ENCODE peak calls at places on chromosomes 11 and 22, in six cellular contexts. W is GM23338, Y is neural progenitor cell, F is HCT116, D is GM23248, G is PC-3. J is an unnamed sample.

GRCh38 chr11:11504071-11504470 is 117.7 kb downstream of the GALNT18 start:
- DNase-seq in W (no peak), Y (no peak), F (no peak), D (no peak), G (no peak), J (peak)

GRCh38 chr11:62842171-62842717 is 2.9 kb upstream of the WDR74 start:
- DNase-seq in W (peak), Y (no peak), F (no peak), D (peak), G (no peak), J (peak)

GRCh38 chr11:20337526-20338154 is 25.9 kb upstream of the HTATIP2 start:
- DNase-seq in W (peak), Y (peak), F (peak), D (peak), G (peak), J (peak)

GRCh38 chr11:74043450-74043849 is 34.6 kb upstream of the UCP3 start:
- DNase-seq in W (no peak), Y (no peak), F (no peak), D (no peak), G (no peak), J (no peak)

GRCh38 chr11:15189189-15189588 is 74.5 kb downstream of the INSC start:
- DNase-seq in W (no peak), Y (no peak), F (no peak), D (no peak), G (no peak), J (no peak)

GRCh38 chr22:36358533-36359171 is 29.1 kb downstream of the MYH9 start:
- DNase-seq in W (no peak), Y (no peak), F (no peak), D (peak), G (peak), J (no peak)

GRCh38 chr11:33005175-33005574 is 10.5 kb upstream of the DEPDC7 start:
- DNase-seq in W (no peak), Y (no peak), F (no peak), D (no peak), G (no peak), J (no peak)

GRCh38 chr11:58787903-58788302 is 56.2 kb upstream of the GLYAT start:
- DNase-seq in W (no peak), Y (no peak), F (no peak), D (peak), G (peak), J (no peak)

GRCh38 chr22:17198188-17199130 is 20.8 kb downstream of the ADA2 start:
- DNase-seq in W (peak), Y (peak), F (no peak), D (peak), G (no peak), J (peak)

GRCh38 chr11:114259551-114259983 is 36.6 kb upstream of the NNMT start:
- DNase-seq in W (no peak), Y (no peak), F (no peak), D (no peak), G (no peak), J (no peak)

GRCh38 chr22:44088976-44089570 is 65.0 kb downstream of the PARVB start:
- DNase-seq in W (no peak), Y (no peak), F (no peak), D (peak), G (no peak), J (no peak)

GRCh38 chr22:37483050-37483449 is 3.1 kb downstream of the MFNG start:
- DNase-seq in W (no peak), Y (no peak), F (no peak), D (no peak), G (no peak), J (no peak)

GRCh38 chr22:45911601-45912271 is 65.2 kb downstream of the WNT7B start:
- DNase-seq in W (no peak), Y (no peak), F (no peak), D (peak), G (peak), J (no peak)

GRCh38 chr11:117713676-117714075 is 83.3 kb downstream of the DSCAML1 start:
- DNase-seq in W (no peak), Y (no peak), F (no peak), D (no peak), G (no peak), J (no peak)

GRCh38 chr11:133134561-133135173 is 397.6 kb downstream of the OPCML start:
- DNase-seq in W (peak), Y (peak), F (no peak), D (peak), G (peak), J (peak)

GRCh38 chr22:46407748-46408147 is 72.2 kb downstream of the TRMU start:
- DNase-seq in W (no peak), Y (no peak), F (no peak), D (no peak), G (no peak), J (no peak)

GRCh38 chr11:134508219-134508990 is 96.4 kb upstream of the B3GAT1 start:
- DNase-seq in W (no peak), Y (no peak), F (no peak), D (no peak), G (no peak), J (no peak)

GRCh38 chr11:69670158-69670845 is 4.9 kb downstream of the LTO1 start:
- DNase-seq in W (peak), Y (peak), F (peak), D (peak), G (peak), J (peak)

GRCh38 chr11:106765849-106766248 is 252.4 kb downstream of the GUCY1A2 start:
- DNase-seq in W (peak), Y (no peak), F (no peak), D (no peak), G (no peak), J (no peak)

GRCh38 chr11:1260023-1260501 is 37.2 kb downstream of the MUC5B start:
- DNase-seq in W (peak), Y (no peak), F (peak), D (peak), G (peak), J (peak)

GRCh38 chr11:92225206-92225562 is 566 bp downstream of the FAT3 start:
- DNase-seq in W (peak), Y (peak), F (no peak), D (no peak), G (no peak), J (peak)

GRCh38 chr11:128354476-128354875 is 232.9 kb downstream of the ETS1 start:
- DNase-seq in W (no peak), Y (no peak), F (no peak), D (peak), G (peak), J (no peak)

GRCh38 chr22:49586244-49586748 is 241.4 kb downstream of the BRD1 start:
- DNase-seq in W (no peak), Y (no peak), F (no peak), D (peak), G (peak), J (no peak)

GRCh38 chr11:111414267-111414931 is 35.3 kb upstream of the POU2AF1 start:
- DNase-seq in W (no peak), Y (no peak), F (no peak), D (no peak), G (no peak), J (no peak)

GRCh38 chr11:119599864-119600593 is 129.0 kb downstream of the NECTIN1 start:
- DNase-seq in W (no peak), Y (no peak), F (no peak), D (no peak), G (peak), J (no peak)

GRCh38 chr11:61295596-61295926 is 445 bp upstream of the VWCE start:
- DNase-seq in W (no peak), Y (no peak), F (no peak), D (peak), G (no peak), J (no peak)

GRCh38 chr11:36155770-36156485 is 133.3 kb downstream of the COMMD9 start:
- DNase-seq in W (peak), Y (no peak), F (no peak), D (peak), G (peak), J (no peak)

GRCh38 chr22:49693416-49693815 is 134.3 kb downstream of the BRD1 start:
- DNase-seq in W (no peak), Y (no peak), F (no peak), D (no peak), G (no peak), J (no peak)

GRCh38 chr11:10122337-10123197 is 171.5 kb downstream of the SBF2 start:
- DNase-seq in W (peak), Y (no peak), F (peak), D (peak), G (peak), J (peak)

GRCh38 chr11:120198787-120199469 is 11.9 kb upstream of the OAF start:
- DNase-seq in W (no peak), Y (no peak), F (no peak), D (no peak), G (no peak), J (no peak)

GRCh38 chr11:13465909-13466371 is 2.9 kb upstream of the BTBD10 start:
- DNase-seq in W (peak), Y (no peak), F (peak), D (peak), G (peak), J (peak)

GRCh38 chr11:79129702-79130101 is 311.1 kb downstream of the TENM4 start:
- DNase-seq in W (no peak), Y (no peak), F (no peak), D (no peak), G (no peak), J (no peak)

GRCh38 chr11:10310301-10310841 is 5.5 kb downstream of the ADM start:
- DNase-seq in W (no peak), Y (no peak), F (no peak), D (peak), G (no peak), J (no peak)

GRCh38 chr11:70735976-70736375 is 337.6 kb downstream of the CTTN start:
- DNase-seq in W (no peak), Y (no peak), F (no peak), D (no peak), G (no peak), J (no peak)

GRCh38 chr11:70737816-70738630 is 339.7 kb downstream of the CTTN start:
- DNase-seq in W (no peak), Y (no peak), F (no peak), D (no peak), G (no peak), J (no peak)

GRCh38 chr11:70736461-70736860 is 338.1 kb downstream of the CTTN start:
- DNase-seq in W (no peak), Y (no peak), F (no peak), D (no peak), G (no peak), J (no peak)

GRCh38 chr11:70738661-70739060 is 340.3 kb downstream of the CTTN start:
- DNase-seq in W (no peak), Y (no peak), F (no peak), D (no peak), G (no peak), J (no peak)

GRCh38 chr11:70736937-70737640 is 338.8 kb downstream of the CTTN start:
- DNase-seq in W (no peak), Y (no peak), F (no peak), D (no peak), G (no peak), J (no peak)
- TF ChIP-seq EZH2phosphoT487 in W (no peak), Y (no peak), F (no peak), D (no peak), G (no peak), J (no peak)

GRCh38 chr11:17585911-17586695 is 39.0 kb downstream of the OTOG start:
- DNase-seq in W (no peak), Y (no peak), F (no peak), D (no peak), G (no peak), J (no peak)
- H3K4me3 ChIP-seq in W (no peak), Y (no peak), F (no peak), D (no peak), G (no peak), J (no peak)

GRCh38 chr11:86708671-86709070 is 36.3 kb upstream of the ME3 start:
- DNase-seq in W (no peak), Y (no peak), F (no peak), D (no peak), G (no peak), J (no peak)

GRCh38 chr11:86703992-86704391 is 31.6 kb upstream of the ME3 start:
- DNase-seq in W (no peak), Y (no peak), F (no peak), D (no peak), G (no peak), J (no peak)

GRCh38 chr11:86702387-86702983 is 30.1 kb upstream of the ME3 start:
- DNase-seq in W (peak), Y (no peak), F (no peak), D (no peak), G (no peak), J (no peak)

GRCh38 chr11:86704710-86705109 is 32.3 kb upstream of the ME3 start:
- DNase-seq in W (no peak), Y (no peak), F (no peak), D (no peak), G (no peak), J (no peak)

GRCh38 chr11:86706341-86707131 is 34.1 kb upstream of the ME3 start:
- DNase-seq in W (no peak), Y (no peak), F (no peak), D (no peak), G (no peak), J (no peak)
- TF ChIP-seq EZH2phosphoT487 in W (no peak), Y (no peak), F (no peak), D (no peak), G (no peak), J (no peak)

DNA sequence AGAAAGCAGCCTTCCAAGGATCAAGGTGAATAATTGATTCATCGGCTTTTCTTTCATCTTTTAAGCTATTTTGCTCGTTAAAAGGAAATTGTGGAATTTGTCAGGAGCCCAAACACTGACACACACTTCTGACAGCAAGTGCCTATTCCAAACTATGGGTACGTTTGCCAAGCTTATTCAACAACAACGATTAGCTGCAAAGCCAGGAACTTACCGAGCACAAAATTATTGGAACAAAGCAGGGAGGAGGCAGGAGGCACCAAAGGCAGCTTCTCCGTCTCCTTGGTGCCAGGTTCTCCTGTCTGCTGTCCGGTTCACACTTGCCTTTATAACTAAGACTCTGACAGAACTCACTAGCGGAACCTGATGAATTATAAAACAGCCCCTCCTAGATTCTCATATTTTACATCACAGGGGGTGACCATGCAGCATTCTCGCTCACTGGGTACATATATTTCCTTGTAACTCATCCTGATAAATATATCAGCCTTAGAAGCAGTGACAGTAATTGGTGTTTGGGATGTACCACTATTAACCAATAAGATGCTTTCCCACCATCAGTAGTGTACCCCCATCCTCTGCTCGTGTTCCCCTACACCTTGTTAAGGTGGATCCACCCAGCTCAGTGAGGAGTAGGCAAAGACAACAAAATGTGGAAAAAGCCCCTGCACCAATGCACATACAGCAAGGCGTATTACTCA is 395.9 kb upstream of the CCDC90B start:
- DNase-seq in W (no peak), Y (no peak), F (no peak), D (peak), G (no peak), J (no peak)
- H3K4me3 ChIP-seq in W (no peak), Y (peak), F (no peak), D (peak), G (no peak), J (no peak)

DNA sequence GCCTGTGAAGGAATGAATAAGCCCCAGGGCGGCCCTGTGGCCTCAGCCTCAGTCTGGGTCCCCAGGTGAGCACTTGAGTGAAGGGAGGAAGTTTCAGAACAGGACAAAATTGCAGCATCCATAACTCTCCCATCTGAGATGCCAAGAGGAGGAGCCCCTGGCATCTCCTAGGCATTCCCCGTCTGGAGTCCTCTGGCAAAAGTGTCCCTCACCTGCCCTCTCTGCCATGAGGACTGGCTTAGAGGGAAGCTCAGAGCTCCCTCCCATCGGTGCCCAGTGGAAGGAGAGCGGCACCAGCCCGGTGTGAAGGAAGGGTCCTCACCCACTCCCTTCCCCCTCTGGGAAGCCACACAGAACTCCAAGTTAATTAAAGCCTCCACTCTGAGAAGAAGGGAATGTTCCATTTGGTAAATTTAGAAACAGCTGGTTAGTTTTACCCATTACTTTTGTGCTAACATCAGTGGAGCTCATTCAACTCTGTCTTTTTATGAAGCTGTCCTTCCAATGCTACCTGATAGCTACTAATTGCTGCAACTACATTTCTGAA is 123.4 kb upstream of the RCN1 start:
- DNase-seq in W (no peak), Y (no peak), F (no peak), D (no peak), G (no peak), J (no peak)
- TF ChIP-seq EZH2phosphoT487 in W (no peak), Y (no peak), F (no peak), D (no peak), G (no peak), J (no peak)

DNA sequence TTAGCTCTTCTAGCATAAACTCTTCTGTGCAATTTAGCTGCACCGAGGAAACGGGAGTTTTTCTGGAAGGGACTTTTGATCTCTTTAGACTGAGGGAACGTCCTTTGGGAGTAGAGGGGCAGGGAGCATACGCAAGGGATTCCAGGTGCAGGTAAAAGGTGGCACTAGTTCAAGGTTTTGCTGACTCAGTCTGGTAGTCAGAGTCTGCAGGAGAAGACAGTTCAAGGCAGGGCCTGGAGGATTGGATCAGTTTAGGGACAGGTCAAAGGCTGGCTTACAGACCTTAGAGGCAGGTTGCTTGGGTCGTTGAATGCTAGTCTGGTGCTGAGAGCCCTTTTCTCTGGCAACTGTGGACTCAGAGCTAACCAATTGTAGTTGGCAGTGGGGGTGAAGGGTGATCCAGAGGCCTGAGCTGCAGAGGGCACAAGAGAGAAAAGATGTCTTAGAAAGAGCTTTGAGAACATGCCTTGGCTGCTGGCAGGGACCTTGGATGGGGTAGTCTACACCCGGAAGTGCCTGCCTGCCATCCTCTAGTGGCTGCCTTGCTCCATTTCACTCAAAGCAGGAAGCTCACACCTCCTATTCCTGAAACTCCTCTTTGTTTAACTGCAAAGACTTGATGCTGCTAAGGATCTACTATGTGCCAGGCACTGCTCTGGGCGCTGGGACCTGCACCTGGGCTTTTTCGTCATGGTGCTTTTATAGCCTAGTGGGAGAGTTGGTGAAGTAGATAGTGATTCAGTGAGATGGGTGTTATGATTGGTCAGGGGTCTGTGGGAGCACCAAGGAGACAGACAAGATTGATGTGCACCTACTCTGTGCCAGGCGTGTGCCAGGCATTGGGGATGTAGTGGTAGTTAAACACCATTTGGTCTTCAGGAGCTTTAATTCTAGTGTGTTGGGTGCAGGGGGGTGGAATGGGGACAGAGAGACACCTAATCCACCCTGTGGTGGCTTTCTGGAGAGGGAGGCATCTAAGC is 17.1 kb downstream of the MIAT start:
- DNase-seq in W (no peak), Y (no peak), F (no peak), D (no peak), G (no peak), J (no peak)
- H3K4me3 ChIP-seq in W (peak), Y (no peak), F (peak), D (peak), G (peak), J (no peak)

DNA sequence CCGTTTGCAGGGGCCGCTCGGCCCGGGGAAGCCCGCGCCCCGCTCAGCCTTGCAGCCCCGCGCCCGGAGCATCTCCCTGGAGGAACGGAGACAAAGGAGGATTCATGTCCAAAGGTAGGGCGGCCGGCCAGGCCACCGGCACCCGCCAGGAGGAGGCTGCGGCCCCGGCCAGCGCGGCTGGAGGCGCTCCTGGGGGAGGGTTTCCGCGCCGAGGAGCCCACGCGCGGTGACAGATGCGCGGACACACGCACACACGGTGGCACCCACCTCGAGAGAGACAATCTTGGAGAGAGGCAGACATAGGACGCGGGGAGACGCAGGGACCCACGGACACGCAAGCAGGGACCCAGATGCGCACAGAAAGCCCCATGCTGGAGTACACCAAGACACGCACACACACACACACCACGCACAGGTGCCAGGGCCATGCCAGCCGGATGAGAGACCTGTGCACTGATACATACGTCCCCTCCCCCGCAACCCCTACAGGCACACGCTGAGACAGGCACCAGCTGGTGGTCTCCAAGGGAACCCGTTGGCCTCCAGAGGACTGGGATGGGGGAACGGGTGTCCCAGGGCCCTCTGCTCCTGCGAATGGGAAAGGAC is 7.8 kb downstream of the SEPTIN3 start:
- DNase-seq in W (peak), Y (peak), F (no peak), D (peak), G (no peak), J (no peak)
- TF ChIP-seq EZH2phosphoT487 in W (no peak), Y (no peak), F (no peak), D (no peak), G (no peak), J (no peak)

J was measured in hepatocyte.